ENCODE peak calls at places on chromosome 3, in eight cellular contexts. Y, B, Q, K, O, P, N and U are unnamed samples.

GRCh38 chr3:197667968-197668367 is 68.7 kb downstream of the RUBCN start:
- DNase-seq in O (no peak), B (no peak), P (no peak), K (no peak), N (no peak), Y (no peak), Q (no peak), U (no peak)

GRCh38 chr3:197239857-197240256 is 58.6 kb downstream of the DLG1 start:
- DNase-seq in N (no peak), B (no peak), K (no peak), O (no peak), Q (no peak), P (no peak), Y (no peak), U (no peak)

GRCh38 chr3:177538743-177539730 is 341.8 kb upstream of the TBL1XR1 start:
- DNase-seq in O (no peak), P (no peak), N (no peak), Y (no peak), B (no peak), Q (no peak), K (no peak), U (no peak)

GRCh38 chr3:23968467-23969184 is 23.5 kb downstream of the NR1D2 start:
- DNase-seq in Y (peak; percentile 56), N (peak; percentile 27), O (peak; percentile 49), K (no peak), Q (no peak), P (peak; percentile 82), B (no peak), U (no peak)

GRCh38 chr3:129449279-129450115 is 9.5 kb downstream of the IFT122 start:
- DNase-seq in N (no peak), O (no peak), K (no peak), Q (peak; percentile 38), Y (peak; percentile 42), P (no peak), B (no peak), U (no peak)

GRCh38 chr3:65669163-65669875 is 369.4 kb downstream of the MAGI1 start:
- DNase-seq in Q (no peak), O (no peak), B (peak; percentile 33), Y (peak; percentile 52), P (peak; percentile 56), K (no peak), N (peak; percentile 79), U (peak; percentile 70)

GRCh38 chr3:113200351-113200750 is 11.0 kb upstream of the BOC start:
- DNase-seq in O (no peak), Q (no peak), N (no peak), Y (no peak), P (no peak), B (no peak), K (no peak), U (no peak)

GRCh38 chr3:148453764-148454163 is 243.9 kb upstream of the AGTR1 start:
- DNase-seq in P (no peak), K (no peak), B (no peak), N (no peak), Y (no peak), Q (no peak), O (no peak), U (no peak)

GRCh38 chr3:149843502-149843901 is 30.5 kb downstream of the RNF13 start:
- DNase-seq in Y (no peak), P (no peak), B (no peak), K (no peak), N (no peak), O (no peak), Q (no peak), U (no peak)

GRCh38 chr3:53137835-53138446 is 7.7 kb upstream of the RFT1 start:
- DNase-seq in O (no peak), B (no peak), Y (peak; percentile 26), N (no peak), Q (no peak), K (no peak), P (peak; percentile 64), U (peak; percentile 63)

GRCh38 chr3:157763644-157764043 is 260.4 kb upstream of the VEPH1 start:
- DNase-seq in K (no peak), P (no peak), O (no peak), Q (no peak), Y (no peak), B (no peak), N (no peak), U (no peak)

GRCh38 chr3:169146866-169147245 is 516.7 kb downstream of the MECOM start:
- DNase-seq in Q (peak; percentile 26), Y (peak; percentile 50), B (no peak), N (peak; percentile 67), K (no peak), P (no peak), O (no peak), U (no peak)

GRCh38 chr3:122258757-122259371 is 66.2 kb upstream of the CSTA start:
- DNase-seq in Q (peak; percentile 85), N (peak; percentile 53), O (peak; percentile 84), P (peak; percentile 60), K (no peak), B (peak; percentile 58), Y (peak; percentile 46), U (peak; percentile 60)

GRCh38 chr3:144774897-144775296 is 803.3 kb downstream of the DIPK2A start:
- DNase-seq in K (no peak), P (peak; percentile 60), B (no peak), N (no peak), Q (no peak), Y (no peak), O (no peak), U (no peak)

GRCh38 chr3:142993958-142994442 is 7.4 kb upstream of the U2SURP start:
- DNase-seq in B (peak; percentile 49), Q (peak; percentile 80), K (no peak), N (peak; percentile 87), P (peak; percentile 82), Y (peak; percentile 81), O (peak; percentile 76), U (peak; percentile 76)

GRCh38 chr3:34377961-34378360 is 579.5 kb downstream of the PDCD6IP start:
- DNase-seq in Q (no peak), P (no peak), B (no peak), N (no peak), O (peak; percentile 34), K (no peak), Y (no peak), U (no peak)

GRCh38 chr3:61250784-61251173 is 473 bp downstream of the FHIT start:
- DNase-seq in Y (peak; percentile 6), B (peak; percentile 30), K (peak; percentile 23), O (peak; percentile 57), Q (peak; percentile 35), N (peak; percentile 4), P (peak; percentile 32), U (peak; percentile 7)

GRCh38 chr3:115548611-115549010 is 74.7 kb upstream of the GAP43 start:
- DNase-seq in O (no peak), P (no peak), K (no peak), Y (peak; percentile 16), N (peak; percentile 22), Q (no peak), B (no peak), U (no peak)

GRCh38 chr3:172546105-172546504 is 22.9 kb upstream of the TNFSF10 start:
- DNase-seq in Y (no peak), Q (no peak), P (no peak), K (no peak), N (no peak), B (no peak), O (no peak), U (no peak)

GRCh38 chr3:113219605-113220300 is 8.4 kb downstream of the BOC start:
- DNase-seq in K (no peak), B (no peak), Q (no peak), P (no peak), N (no peak), Y (no peak), O (no peak), U (no peak)

GRCh38 chr3:62500556-62501294 is 127.4 kb upstream of the FEZF2 start:
- DNase-seq in K (no peak), N (no peak), P (peak; percentile 8), Y (no peak), O (no peak), Q (peak; percentile 21), B (no peak), U (no peak)

GRCh38 chr3:9732080-9732752 is 681 bp downstream of the BRPF1 start:
- DNase-seq in B (peak; percentile 45), Y (no peak), N (no peak), P (no peak), K (no peak), O (peak; percentile 70), Q (peak; percentile 38), U (no peak)

GRCh38 chr3:120095226-120096165 is 1.2 kb upstream of the GSK3B start:
- DNase-seq in P (peak; percentile 83), Q (peak; percentile 93), B (peak; percentile 93), K (no peak), Y (peak; percentile 91), O (peak; percentile 96), N (peak; percentile 86), U (peak; percentile 91)

GRCh38 chr3:30707825-30708224 is 101.4 kb downstream of the TGFBR2 start:
- DNase-seq in B (no peak), Y (no peak), P (no peak), N (no peak), O (no peak), K (no peak), Q (no peak), U (no peak)
- H3K4me3 ChIP-seq in B (no peak overlapping the region), Y (no peak overlapping the region), P (no peak overlapping the region), N (no peak overlapping the region), O (no peak overlapping the region), K (no peak overlapping the region), Q (no peak overlapping the region), U (no peak overlapping the region)

DNA sequence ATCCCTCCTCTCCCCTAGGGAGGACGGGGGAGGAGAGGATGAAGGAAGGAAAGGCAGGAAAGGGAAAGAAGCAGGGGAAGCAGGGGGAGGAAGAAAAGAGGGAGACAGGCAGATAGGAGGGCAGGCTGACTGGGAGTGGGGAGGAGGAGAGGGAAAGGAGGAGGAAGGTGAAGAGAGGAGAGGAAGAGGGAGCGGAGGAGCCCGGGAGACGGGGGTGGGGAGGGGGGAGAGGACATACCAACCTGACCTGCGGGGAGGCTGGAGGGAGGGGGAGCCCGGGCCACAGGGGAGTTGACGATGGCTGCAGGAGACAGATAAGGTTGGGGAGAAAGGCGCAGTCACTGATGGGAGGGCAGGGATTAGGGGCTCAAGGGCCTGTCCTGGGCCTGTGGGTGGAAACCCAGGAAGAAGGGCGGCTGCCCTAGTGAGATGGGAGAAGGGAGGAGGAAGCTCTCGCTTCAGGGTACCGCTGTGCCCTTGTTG is 28.1 kb downstream of the C3orf18 start:
- DNase-seq in N (no peak), Y (no peak), Q (peak; percentile 35), B (no peak), K (no peak), O (no peak), P (no peak), U (no peak)
- H3K4me3 ChIP-seq in N (no peak overlapping the region), Y (no peak overlapping the region), Q (peak overlapping the region; percentile 15), B (no peak overlapping the region), K (no peak overlapping the region), O (no peak overlapping the region), P (no peak overlapping the region), U (no peak overlapping the region)

GRCh38 chr3:55305714-55306485 is 181.2 kb downstream of the WNT5A start:
- DNase-seq in K (no peak), B (no peak), N (peak; percentile 55), Q (no peak), P (peak; percentile 43), O (no peak), Y (peak; percentile 15), U (peak; percentile 33)
- H3K4me3 ChIP-seq in K (no peak overlapping the region), B (no peak overlapping the region), N (no peak overlapping the region), Q (no peak overlapping the region), P (no peak overlapping the region), O (no peak overlapping the region), Y (no peak overlapping the region), U (no peak overlapping the region)

DNA sequence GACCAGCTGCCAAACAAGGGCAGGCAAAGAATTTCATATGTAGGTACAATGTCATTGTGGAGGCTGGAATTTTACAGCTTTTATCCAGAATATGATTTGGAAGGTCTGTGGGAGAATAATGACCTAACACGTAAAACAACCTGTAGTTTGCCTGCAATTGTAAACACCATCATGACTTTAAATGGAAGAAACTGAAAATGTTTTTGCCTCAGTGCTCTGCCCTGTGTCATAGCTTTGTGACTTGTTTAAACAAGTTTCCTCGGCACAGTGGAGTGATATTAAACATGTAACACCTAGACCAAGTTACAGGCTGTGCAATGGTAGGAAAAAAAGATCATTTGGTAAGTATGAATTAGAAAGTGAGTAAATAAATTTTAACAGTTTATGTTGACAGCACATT is 171.6 kb upstream of the MBNL1 start:
- DNase-seq in Q (no peak), Y (no peak), N (no peak), K (no peak), B (no peak), O (no peak), P (no peak), U (no peak)
- H3K4me3 ChIP-seq in Q (no peak overlapping the region), Y (no peak overlapping the region), N (no peak overlapping the region), K (no peak overlapping the region), B (no peak overlapping the region), O (no peak overlapping the region), P (no peak overlapping the region), U (no peak overlapping the region)